ENCODE peak calls at places on chromosomes 2 and 18, in eight cellular contexts. X is IMR-90, C is heart left ventricle, E is A549, Y is uterus, Q is endothelial cell of umbilical vein, G is esophagus squamous epithelium, J is stomach. D is an unnamed sample.

GRCh38 chr2:173401716-173402326 is 47.1 kb downstream of the CDCA7 start:
- DNase-seq in Y (no peak), X (peak), J (no peak), C (no peak), G (no peak), Q (peak), E (no peak), D (no peak)

GRCh38 chr2:200406379-200406778 is 99.9 kb downstream of the SPATS2L start:
- DNase-seq in J (no peak), X (peak), Q (peak), Y (no peak), C (no peak), E (no peak), G (no peak), D (no peak)

GRCh38 chr2:194346189-194346588 is 1310.8 kb upstream of the SLC39A10 start:
- DNase-seq in Y (no peak), J (no peak), X (no peak), G (no peak), C (no peak), E (no peak), Q (no peak), D (no peak)

GRCh38 chr2:174681099-174681982 is 82.9 kb downstream of the CHRNA1 start:
- DNase-seq in J (no peak), X (peak), Q (no peak), E (peak), Y (peak), C (peak), G (no peak), D (peak)

GRCh38 chr18:3726241-3726951 is 276.4 kb downstream of the TGIF1 start:
- DNase-seq in E (no peak), C (no peak), X (no peak), J (no peak), G (no peak), Y (no peak), Q (no peak), D (no peak)

GRCh38 chr18:12750708-12751502 is 48.1 kb downstream of the PSMG2 start:
- DNase-seq in E (no peak), G (no peak), C (no peak), Q (no peak), X (no peak), J (no peak), Y (no peak), D (no peak)

GRCh38 chr2:39160982-39161381 is 40.1 kb upstream of the SOS1 start:
- DNase-seq in E (no peak), G (no peak), Q (no peak), C (no peak), Y (no peak), X (peak), J (no peak), D (no peak)

GRCh38 chr2:240296611-240297552 is 138.6 kb upstream of the GPC1 start:
- DNase-seq in Y (no peak), Q (no peak), J (peak), C (peak), G (no peak), E (no peak), X (no peak), D (no peak)

GRCh38 chr2:214135966-214136365 is 274.9 kb upstream of the VWC2L start:
- DNase-seq in Y (no peak), G (no peak), E (no peak), X (peak), Q (no peak), J (no peak), C (no peak), D (no peak)

GRCh38 chr2:20483496-20483895 is 36.6 kb downstream of the RHOB start:
- DNase-seq in E (no peak), Y (peak), C (peak), J (no peak), G (no peak), Q (no peak), X (no peak), D (no peak)

GRCh38 chr2:168494190-168494711 is 38.2 kb downstream of the CERS6 start:
- DNase-seq in G (no peak), E (peak), X (no peak), J (no peak), Y (no peak), Q (no peak), C (no peak), D (no peak)

GRCh38 chr2:84875213-84875560 is 5.7 kb downstream of the TRABD2A start:
- DNase-seq in G (no peak), E (no peak), Y (no peak), Q (no peak), J (no peak), C (no peak), X (no peak), D (no peak)

GRCh38 chr2:68294187-68294586 is 25.6 kb downstream of the CNRIP1 start:
- DNase-seq in Y (no peak), C (no peak), Q (no peak), X (no peak), E (no peak), J (no peak), G (no peak), D (no peak)

GRCh38 chr2:238845583-238846480 is 2.1 kb upstream of the TWIST2 start:
- DNase-seq in C (no peak), J (no peak), Q (no peak), E (no peak), G (no peak), Y (no peak), X (no peak), D (no peak)

GRCh38 chr2:37192551-37192950 is 3.7 kb upstream of the CEBPZOS start:
- DNase-seq in Q (no peak), C (no peak), Y (no peak), E (no peak), X (no peak), J (no peak), G (no peak), D (no peak)

GRCh38 chr18:24368749-24369148 is 28.9 kb downstream of the OSBPL1A start:
- DNase-seq in J (no peak), C (no peak), Q (peak), E (no peak), G (no peak), Y (no peak), X (peak), D (no peak)

DNA sequence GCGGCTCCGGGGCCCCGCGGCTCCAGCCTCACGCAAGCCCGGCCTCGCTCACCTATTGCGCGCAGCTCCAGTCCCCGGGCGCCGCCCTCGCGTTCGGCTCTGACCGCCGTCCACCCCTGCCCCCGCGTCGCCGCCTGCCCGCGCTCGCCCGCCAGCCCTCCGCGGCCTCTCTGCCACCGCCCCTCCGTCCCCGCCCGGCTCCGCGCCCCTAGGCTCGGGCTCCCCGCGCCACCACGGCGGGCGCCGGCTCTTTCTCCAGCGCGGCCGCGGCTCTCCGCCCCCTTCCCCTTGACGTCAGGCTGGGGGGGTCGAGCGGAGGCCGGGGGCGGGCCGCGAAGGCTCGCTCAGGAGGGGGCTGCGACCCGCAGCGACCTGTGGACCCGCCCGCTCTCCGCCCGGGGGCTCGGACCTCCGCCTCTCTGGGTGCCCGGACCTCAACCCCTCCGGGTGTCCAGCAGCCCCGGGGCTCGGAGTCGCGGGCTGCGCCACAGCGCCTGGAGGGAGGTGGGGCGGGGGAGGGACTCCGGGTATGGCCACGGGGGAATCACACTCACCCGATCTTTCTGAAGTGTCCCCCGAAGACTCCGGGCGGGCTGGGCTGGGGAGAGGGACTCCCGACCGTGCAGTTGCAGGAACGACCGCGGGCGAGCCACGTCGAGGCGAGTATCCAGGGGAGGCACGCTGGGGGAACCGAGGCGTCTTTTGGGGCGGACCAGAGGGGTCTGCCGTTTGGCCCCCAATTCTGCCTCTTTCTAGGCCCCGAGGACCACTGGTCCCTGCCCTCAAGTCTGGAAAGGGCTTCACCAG is at the start of gene SEMA4C:
- DNase-seq in Q (peak), G (no peak), X (no peak), J (peak), E (peak), Y (peak), C (peak), D (peak)
- TF ChIP-seq POLR2A in Q (no peak), G (peak), X (peak), J (no peak), E (peak), Y (peak), C (peak), D (peak)

GRCh38 chr2:231711677-231712461 is 3.5 kb downstream of the PTMA start:
- DNase-seq in Q (no peak), J (no peak), G (no peak), C (no peak), E (no peak), X (no peak), Y (no peak), D (no peak)
- TF ChIP-seq POLR2A in Q (no peak), J (no peak), G (no peak), C (no peak), E (no peak), X (no peak), Y (no peak), D (no peak)

DNA sequence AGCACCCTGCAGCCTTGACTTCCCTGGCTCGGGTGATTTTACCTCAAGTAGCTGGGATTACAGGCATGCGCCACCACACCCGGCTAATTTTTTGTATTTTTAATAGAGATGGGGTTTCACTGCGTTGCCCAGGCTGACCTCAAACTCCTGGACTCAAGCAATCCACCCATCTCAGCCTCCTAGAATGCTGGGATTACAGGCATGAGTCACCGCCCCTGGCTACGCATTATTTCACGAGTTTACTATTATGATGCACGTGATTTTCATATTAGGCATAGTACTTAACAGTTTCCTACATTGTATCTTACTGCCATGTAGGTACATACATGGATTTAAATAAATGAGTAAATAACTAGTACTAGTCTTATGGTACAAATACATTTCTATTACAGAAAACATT is 4.4 kb downstream of the DYNC2LI1 start:
- DNase-seq in C (no peak), X (no peak), Q (no peak), G (no peak), Y (no peak), E (no peak), J (no peak), D (no peak)
- TF ChIP-seq POLR2A in C (no peak), X (no peak), Q (no peak), G (no peak), Y (no peak), E (no peak), J (no peak), D (no peak)

GRCh38 chr2:171161425-171162289 is 964 bp upstream of the TLK1 start:
- DNase-seq in X (no peak), G (no peak), Y (no peak), Q (peak), C (no peak), J (no peak), E (no peak), D (no peak)

GRCh38 chr2:171158790-171159325 is 1.8 kb downstream of the TLK1 start:
- DNase-seq in Q (no peak), C (no peak), E (no peak), X (no peak), G (no peak), J (no peak), Y (no peak), D (peak)

GRCh38 chr2:171160630-171161424 is at the start of gene TLK1:
- DNase-seq in Y (peak), X (peak), E (peak), G (peak), Q (peak), C (peak), J (peak), D (peak)

GRCh38 chr2:171159326-171160118 is 1.2 kb downstream of the TLK1 start:
- DNase-seq in E (peak), C (peak), G (no peak), Y (peak), Q (peak), J (peak), X (peak), D (peak)

DNA sequence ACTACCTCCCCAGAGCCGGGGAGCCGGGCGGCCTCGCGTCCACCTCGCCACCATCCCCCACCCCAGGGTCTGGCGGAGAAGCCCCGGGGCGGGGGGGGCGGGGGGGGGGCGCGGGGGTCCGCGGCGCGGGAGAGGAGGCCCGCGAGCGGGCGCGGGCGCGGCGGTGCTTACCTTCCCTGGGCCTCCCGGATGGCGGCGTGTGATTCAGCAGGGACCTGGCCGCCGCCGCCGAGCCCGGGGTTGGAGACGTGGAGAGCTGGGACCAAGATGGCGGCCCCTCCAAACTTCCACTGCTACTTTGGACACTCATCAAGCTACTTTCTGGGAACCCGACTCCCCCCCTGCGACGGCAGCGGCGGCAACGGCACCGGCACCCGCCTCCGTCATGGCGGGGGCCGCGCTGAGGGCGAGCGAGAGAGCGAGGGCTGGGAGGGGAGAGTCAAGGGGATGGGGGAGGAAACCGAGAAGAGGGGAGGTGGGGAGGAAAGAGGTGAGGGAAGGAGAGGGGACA is 519 bp downstream of the TLK1 start:
- DNase-seq in C (peak), Q (peak), X (peak), G (no peak), J (peak), Y (peak), E (peak), D (peak)
- TF ChIP-seq POLR2A in C (no peak), Q (no peak), X (no peak), G (no peak), J (no peak), Y (no peak), E (no peak), D (no peak)

DNA sequence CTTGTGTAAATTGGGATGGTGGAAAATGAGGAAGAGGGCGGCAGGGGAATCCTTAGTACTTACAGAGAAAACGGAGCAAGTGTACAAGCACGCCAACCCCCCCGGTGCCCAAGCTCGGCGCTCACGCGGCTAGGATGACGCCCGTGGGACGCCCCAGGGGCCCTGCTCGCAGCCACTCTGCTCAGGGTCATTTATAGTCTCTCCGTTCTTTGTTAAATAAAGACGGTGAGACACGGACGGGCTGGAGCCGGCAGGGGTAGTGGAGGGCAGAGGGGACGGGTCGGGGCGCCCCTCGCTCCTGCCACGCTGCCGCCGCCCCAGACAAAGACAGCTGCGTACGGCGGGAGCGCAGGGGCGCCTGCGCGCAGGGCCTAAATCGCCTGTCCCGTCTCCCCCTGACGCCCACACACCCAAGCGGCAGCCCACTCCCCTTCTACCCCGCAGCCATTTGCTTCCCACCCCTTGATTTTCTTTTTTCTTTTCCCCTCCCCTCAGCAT is 37.8 kb downstream of the PCBP1 start:
- DNase-seq in X (peak), Y (peak), G (no peak), C (peak), E (peak), Q (peak), J (peak), D (no peak)
- TF ChIP-seq POLR2A in X (no peak), Y (no peak), G (peak), C (no peak), E (peak), Q (peak), J (no peak), D (peak)

DNA sequence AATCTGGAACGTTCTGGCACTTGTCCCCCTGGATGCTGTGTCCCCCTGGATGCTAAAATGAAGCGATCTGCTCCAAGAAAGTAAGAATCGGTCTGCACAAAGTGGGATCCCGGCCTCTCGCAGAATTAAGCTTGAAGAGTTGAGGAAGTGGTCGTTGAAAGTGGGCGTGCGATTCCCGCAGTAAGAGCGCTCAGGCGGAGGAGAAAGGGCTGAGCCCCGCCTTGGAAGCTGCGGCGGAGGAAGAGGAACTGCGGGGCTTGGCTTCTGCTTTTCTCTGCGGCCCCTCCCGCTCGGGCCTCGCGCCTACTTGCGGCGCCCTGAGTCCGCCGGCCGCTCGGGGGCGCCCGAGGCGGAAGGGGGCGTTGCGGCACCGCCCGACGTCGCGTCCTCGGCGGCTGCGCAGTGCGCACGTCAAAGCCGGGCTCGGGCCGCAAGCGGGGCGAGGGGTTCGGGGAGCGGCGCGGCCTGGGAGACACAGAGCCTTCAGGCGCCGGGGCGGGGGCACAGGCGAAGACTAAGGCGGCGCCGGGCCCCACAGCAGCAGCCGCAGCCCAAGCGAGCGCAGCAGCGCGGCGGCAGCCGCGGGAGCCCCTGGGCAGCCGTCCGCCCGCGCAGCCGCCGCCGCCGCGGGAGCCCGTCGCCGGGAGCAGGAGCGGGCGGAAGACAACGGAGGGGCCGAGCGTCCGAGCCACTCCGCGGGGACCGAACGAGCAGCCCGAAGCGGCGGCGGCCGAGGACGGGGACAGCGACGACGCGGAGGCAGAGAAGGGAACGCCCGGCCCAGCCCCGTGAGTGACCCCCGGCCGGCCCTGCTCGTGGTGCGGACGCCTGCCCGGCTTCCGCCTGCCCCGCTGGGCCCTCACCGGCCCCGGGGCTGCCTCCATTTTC is at the start of gene CAB39:
- DNase-seq in J (peak), Q (peak), C (peak), Y (peak), G (peak), X (peak), E (peak), D (peak)
- TF ChIP-seq POLR2A in J (no peak), Q (peak), C (no peak), Y (peak), G (peak), X (peak), E (peak), D (peak)

GRCh38 chr2:27091746-27092695 is 5.4 kb downstream of the KHK start:
- DNase-seq in J (no peak), E (no peak), Q (no peak), G (no peak), X (no peak), Y (no peak), C (no peak), D (no peak)

GRCh38 chr2:27093430-27094352 is 7.1 kb downstream of the KHK start:
- DNase-seq in Q (no peak), C (no peak), J (no peak), X (no peak), Y (no peak), E (no peak), G (no peak), D (no peak)

GRCh38 chr2:27094353-27094984 is 7.9 kb downstream of the KHK start:
- DNase-seq in G (no peak), E (no peak), Q (no peak), X (no peak), C (no peak), J (no peak), Y (no peak), D (no peak)

GRCh38 chr2:27095427-27095744 is 8.8 kb downstream of the KHK start:
- DNase-seq in X (no peak), G (no peak), Y (no peak), J (no peak), Q (no peak), C (no peak), E (no peak), D (no peak)

DNA sequence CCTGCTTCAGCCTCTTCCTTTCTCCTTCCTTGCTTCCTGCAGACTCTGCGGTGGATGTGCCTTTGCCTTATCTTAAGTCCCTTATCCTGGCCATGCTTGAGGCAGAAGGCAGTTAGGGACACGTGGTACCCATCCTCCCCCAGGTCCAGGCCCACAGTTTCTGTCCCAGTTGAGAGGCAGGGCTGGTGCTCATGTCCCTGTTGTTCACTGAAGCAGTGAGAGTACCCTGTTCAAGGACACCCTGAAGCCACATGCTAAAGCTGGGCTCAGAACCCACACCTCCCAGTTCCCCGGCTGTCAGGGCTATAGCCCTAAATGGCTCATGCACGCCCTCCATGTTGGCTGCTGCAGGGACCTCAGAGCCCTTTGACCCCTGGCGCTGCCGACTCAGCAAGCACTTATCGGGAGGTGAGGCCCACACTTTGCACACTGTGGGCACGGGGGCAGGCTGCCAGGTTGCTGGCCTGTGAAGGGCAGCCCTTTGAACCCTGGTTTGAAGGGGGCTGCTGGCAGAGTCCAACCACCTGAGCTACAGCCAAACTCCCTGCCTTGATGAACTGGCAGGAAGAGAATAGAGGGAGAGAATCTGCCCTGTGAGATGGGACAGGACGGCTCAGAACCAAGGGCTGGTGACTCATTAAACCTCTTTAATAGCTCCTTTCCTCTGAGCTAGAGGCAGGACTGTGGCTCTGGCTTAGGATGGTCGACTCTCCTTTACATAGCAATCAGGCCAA is 6.3 kb downstream of the KHK start:
- DNase-seq in J (no peak), C (no peak), E (no peak), Y (no peak), G (no peak), Q (no peak), X (no peak), D (no peak)
- TF ChIP-seq POLR2A in J (no peak), C (no peak), E (no peak), Y (no peak), G (no peak), Q (no peak), X (no peak), D (no peak)